ENCODE peak calls at places on chromosomes 5 and 9, in seven cellular contexts. One of them, this sample, is unnamed.

GRCh38 chr9:128203024-128203841 is at the start of gene DNM1:
- DNase-seq in colonic mucosa: peak; percentile 49
- DNase-seq in prostate gland: peak; percentile 18
- DNase-seq in aorta: peak; percentile 86
- DNase-seq in upper lobe of right lung: peak; percentile 83
- DNase-seq in right lobe of liver: peak; percentile 70
- DNase-seq in right cardiac atrium: peak; percentile 88
- DNase-seq in this sample: peak; percentile 65

GRCh38 chr9:104322581-104322980 is 181.5 kb upstream of the OR13F1 start:
- DNase-seq in colonic mucosa: no peak
- DNase-seq in prostate gland: peak; percentile 71
- DNase-seq in aorta: no peak
- DNase-seq in upper lobe of right lung: no peak
- DNase-seq in right lobe of liver: no peak
- DNase-seq in right cardiac atrium: no peak
- DNase-seq in this sample: no peak

GRCh38 chr5:82421119-82421518 is 143.0 kb upstream of the RPS23 start:
- DNase-seq in colonic mucosa: no peak
- DNase-seq in prostate gland: no peak
- DNase-seq in aorta: no peak
- DNase-seq in upper lobe of right lung: no peak
- DNase-seq in right lobe of liver: no peak
- DNase-seq in right cardiac atrium: no peak
- DNase-seq in this sample: no peak

GRCh38 chr9:120394058-120394669 is 185.8 kb downstream of the CDK5RAP2 start:
- DNase-seq in colonic mucosa: no peak
- DNase-seq in prostate gland: no peak
- DNase-seq in aorta: no peak
- DNase-seq in upper lobe of right lung: no peak
- DNase-seq in right lobe of liver: peak; percentile 71
- DNase-seq in right cardiac atrium: no peak
- DNase-seq in this sample: no peak

GRCh38 chr5:157167219-157167621 is 1.2 kb upstream of the GARIN3 start:
- DNase-seq in colonic mucosa: no peak
- DNase-seq in prostate gland: no peak
- DNase-seq in aorta: no peak
- DNase-seq in upper lobe of right lung: no peak
- DNase-seq in right lobe of liver: no peak
- DNase-seq in right cardiac atrium: no peak
- DNase-seq in this sample: no peak

GRCh38 chr5:107957023-107957422 is 286.3 kb upstream of the EFNA5 start:
- DNase-seq in colonic mucosa: no peak
- DNase-seq in prostate gland: no peak
- DNase-seq in aorta: no peak
- DNase-seq in upper lobe of right lung: no peak
- DNase-seq in right lobe of liver: no peak
- DNase-seq in right cardiac atrium: no peak
- DNase-seq in this sample: no peak

GRCh38 chr5:172114875-172115422 is 73.1 kb downstream of the STK10 start:
- DNase-seq in colonic mucosa: peak; percentile 49
- DNase-seq in prostate gland: no peak
- DNase-seq in aorta: no peak
- DNase-seq in upper lobe of right lung: peak; percentile 86
- DNase-seq in right lobe of liver: peak; percentile 77
- DNase-seq in right cardiac atrium: peak; percentile 84
- DNase-seq in this sample: peak; percentile 49

GRCh38 chr9:133187561-133188005 is 21.5 kb downstream of the OBP2B start:
- DNase-seq in colonic mucosa: no peak
- DNase-seq in prostate gland: no peak
- DNase-seq in aorta: peak; percentile 21
- DNase-seq in upper lobe of right lung: peak; percentile 61
- DNase-seq in right lobe of liver: no peak
- DNase-seq in right cardiac atrium: no peak
- DNase-seq in this sample: no peak

GRCh38 chr9:78029601-78030552 is 1.7 kb downstream of the GNAQ start:
- DNase-seq in colonic mucosa: peak; percentile 55
- DNase-seq in prostate gland: peak; percentile 19
- DNase-seq in aorta: peak; percentile 77
- DNase-seq in upper lobe of right lung: no peak
- DNase-seq in right lobe of liver: no peak
- DNase-seq in right cardiac atrium: no peak
- DNase-seq in this sample: no peak

GRCh38 chr9:128882677-128883590 is 1.0 kb downstream of the LRRC8A start:
- DNase-seq in colonic mucosa: no peak
- DNase-seq in prostate gland: no peak
- DNase-seq in aorta: peak; percentile 81
- DNase-seq in upper lobe of right lung: no peak
- DNase-seq in right lobe of liver: no peak
- DNase-seq in right cardiac atrium: peak; percentile 63
- DNase-seq in this sample: no peak

GRCh38 chr5:151037561-151038291 is 17.3 kb downstream of the GPX3 start:
- DNase-seq in colonic mucosa: no peak
- DNase-seq in prostate gland: no peak
- DNase-seq in aorta: peak; percentile 61
- DNase-seq in upper lobe of right lung: no peak
- DNase-seq in right lobe of liver: no peak
- DNase-seq in right cardiac atrium: peak; percentile 76
- DNase-seq in this sample: no peak

GRCh38 chr9:98323831-98324135 is 68.3 kb upstream of the TBC1D2 start:
- DNase-seq in colonic mucosa: no peak
- DNase-seq in prostate gland: no peak
- DNase-seq in aorta: no peak
- DNase-seq in upper lobe of right lung: no peak
- DNase-seq in right lobe of liver: no peak
- DNase-seq in right cardiac atrium: no peak
- DNase-seq in this sample: no peak

GRCh38 chr9:136763649-136764035 is 676 bp downstream of the LCN15 start:
- DNase-seq in colonic mucosa: no peak
- DNase-seq in prostate gland: no peak
- DNase-seq in aorta: peak; percentile 70
- DNase-seq in upper lobe of right lung: peak; percentile 64
- DNase-seq in right lobe of liver: peak; percentile 50
- DNase-seq in right cardiac atrium: no peak
- DNase-seq in this sample: no peak

GRCh38 chr5:137217599-137218200 is 281.4 kb downstream of the SPOCK1 start:
- DNase-seq in colonic mucosa: no peak
- DNase-seq in prostate gland: no peak
- DNase-seq in aorta: no peak
- DNase-seq in upper lobe of right lung: no peak
- DNase-seq in right lobe of liver: no peak
- DNase-seq in right cardiac atrium: no peak
- DNase-seq in this sample: no peak

GRCh38 chr5:161562446-161562845 is 15.9 kb upstream of the GABRB2 start:
- DNase-seq in colonic mucosa: no peak
- DNase-seq in prostate gland: no peak
- DNase-seq in aorta: no peak
- DNase-seq in upper lobe of right lung: no peak
- DNase-seq in right lobe of liver: no peak
- DNase-seq in right cardiac atrium: no peak
- DNase-seq in this sample: no peak

GRCh38 chr5:175494271-175495183 is 16.2 kb downstream of the SFXN1 start:
- DNase-seq in colonic mucosa: no peak
- DNase-seq in prostate gland: peak; percentile 58
- DNase-seq in aorta: no peak
- DNase-seq in upper lobe of right lung: no peak
- DNase-seq in right lobe of liver: no peak
- DNase-seq in right cardiac atrium: no peak
- DNase-seq in this sample: no peak

GRCh38 chr9:78325343-78325742 is 28.4 kb downstream of the PSAT1 start:
- DNase-seq in colonic mucosa: peak; percentile 40
- DNase-seq in prostate gland: peak; percentile 11
- DNase-seq in aorta: no peak
- DNase-seq in upper lobe of right lung: no peak
- DNase-seq in right lobe of liver: peak; percentile 59
- DNase-seq in right cardiac atrium: peak; percentile 68
- DNase-seq in this sample: no peak

GRCh38 chr9:97811534-97812246 is 41.3 kb upstream of the FOXE1 start:
- DNase-seq in colonic mucosa: no peak
- DNase-seq in prostate gland: no peak
- DNase-seq in aorta: no peak
- DNase-seq in upper lobe of right lung: no peak
- DNase-seq in right lobe of liver: no peak
- DNase-seq in right cardiac atrium: no peak
- DNase-seq in this sample: no peak

GRCh38 chr5:125412561-125413535 is 666.4 kb upstream of the ZNF608 start:
- DNase-seq in colonic mucosa: peak; percentile 80
- DNase-seq in prostate gland: peak; percentile 56
- DNase-seq in aorta: peak; percentile 79
- DNase-seq in upper lobe of right lung: peak; percentile 84
- DNase-seq in right lobe of liver: peak; percentile 56
- DNase-seq in right cardiac atrium: peak; percentile 89
- DNase-seq in this sample: no peak

GRCh38 chr9:89605181-89606048 is 603 bp downstream of the GADD45G start:
- DNase-seq in colonic mucosa: peak; percentile 68
- DNase-seq in prostate gland: peak; percentile 44
- DNase-seq in aorta: peak; percentile 89
- DNase-seq in upper lobe of right lung: peak; percentile 89
- DNase-seq in right lobe of liver: peak; percentile 76
- DNase-seq in right cardiac atrium: peak; percentile 88
- DNase-seq in this sample: peak; percentile 55

GRCh38 chr5:61178702-61179101 is 16.4 kb upstream of the SMIM15 start:
- DNase-seq in colonic mucosa: no peak
- DNase-seq in prostate gland: peak; percentile 18
- DNase-seq in aorta: no peak
- DNase-seq in upper lobe of right lung: no peak
- DNase-seq in right lobe of liver: no peak
- DNase-seq in right cardiac atrium: no peak
- DNase-seq in this sample: no peak

GRCh38 chr9:114446036-114446435 is 58.3 kb upstream of the AKNA start:
- DNase-seq in colonic mucosa: no peak
- DNase-seq in prostate gland: no peak
- DNase-seq in aorta: no peak
- DNase-seq in upper lobe of right lung: no peak
- DNase-seq in right lobe of liver: no peak
- DNase-seq in right cardiac atrium: no peak
- DNase-seq in this sample: no peak

GRCh38 chr9:34590376-34591090 is 1.0 kb upstream of the CNTFR start:
- DNase-seq in colonic mucosa: peak; percentile 65
- DNase-seq in prostate gland: no peak
- DNase-seq in aorta: peak; percentile 81
- DNase-seq in upper lobe of right lung: no peak
- DNase-seq in right lobe of liver: peak; percentile 72
- DNase-seq in right cardiac atrium: peak; percentile 88
- DNase-seq in this sample: peak; percentile 10

GRCh38 chr9:34588671-34589370 is 703 bp downstream of the CNTFR start:
- DNase-seq in colonic mucosa: no peak
- DNase-seq in prostate gland: no peak
- DNase-seq in aorta: no peak
- DNase-seq in upper lobe of right lung: no peak
- DNase-seq in right lobe of liver: peak; percentile 51
- DNase-seq in right cardiac atrium: peak; percentile 83
- DNase-seq in this sample: no peak

GRCh38 chr9:34591091-34591910 is 1.8 kb upstream of the CNTFR start:
- DNase-seq in colonic mucosa: peak; percentile 89
- DNase-seq in prostate gland: peak; percentile 84
- DNase-seq in aorta: peak; percentile 97
- DNase-seq in upper lobe of right lung: peak; percentile 92
- DNase-seq in right lobe of liver: peak; percentile 92
- DNase-seq in right cardiac atrium: peak; percentile 96
- DNase-seq in this sample: peak; percentile 63

GRCh38 chr9:34589371-34589655 is 211 bp downstream of the CNTFR start:
- DNase-seq in colonic mucosa: no peak
- DNase-seq in prostate gland: no peak
- DNase-seq in aorta: peak; percentile 79
- DNase-seq in upper lobe of right lung: no peak
- DNase-seq in right lobe of liver: peak; percentile 49
- DNase-seq in right cardiac atrium: no peak
- DNase-seq in this sample: no peak

GRCh38 chr9:34589656-34590375 is at the start of gene CNTFR:
- DNase-seq in colonic mucosa: peak; percentile 34
- DNase-seq in prostate gland: peak; percentile 48
- DNase-seq in aorta: peak; percentile 86
- DNase-seq in upper lobe of right lung: no peak
- DNase-seq in right lobe of liver: no peak
- DNase-seq in right cardiac atrium: peak; percentile 92
- DNase-seq in this sample: peak; percentile 13
- H3K27me3 ChIP-seq in colonic mucosa: peaks cover 60% of the 10 kb centered on the region
- H3K27me3 ChIP-seq in prostate gland: no peaks in the 10 kb centered on the region
- H3K27me3 ChIP-seq in aorta: no peaks in the 10 kb centered on the region
- H3K27me3 ChIP-seq in upper lobe of right lung: peaks cover 80% of the 10 kb centered on the region
- H3K27me3 ChIP-seq in right lobe of liver: no peaks in the 10 kb centered on the region
- H3K27me3 ChIP-seq in right cardiac atrium: no peaks in the 10 kb centered on the region
- H3K27me3 ChIP-seq in this sample: peaks cover 39% of the 10 kb centered on the region

GRCh38 chr5:141839015-141839513 is 39.1 kb downstream of the PCDH1 start:
- DNase-seq in colonic mucosa: no peak
- DNase-seq in prostate gland: no peak
- DNase-seq in aorta: no peak
- DNase-seq in upper lobe of right lung: no peak
- DNase-seq in right lobe of liver: no peak
- DNase-seq in right cardiac atrium: no peak
- DNase-seq in this sample: no peak
- H3K4me1 ChIP-seq in colonic mucosa: peaks cover 6% of the 10 kb centered on the region
- H3K4me1 ChIP-seq in prostate gland: peaks cover 7% of the 10 kb centered on the region
- H3K4me1 ChIP-seq in aorta: no peaks in the 10 kb centered on the region
- H3K4me1 ChIP-seq in upper lobe of right lung: peaks cover 53% of the 10 kb centered on the region
- H3K4me1 ChIP-seq in right lobe of liver: no peaks in the 10 kb centered on the region
- H3K4me1 ChIP-seq in right cardiac atrium: peaks cover 12% of the 10 kb centered on the region
- H3K4me1 ChIP-seq in this sample: peaks cover 3% of the 10 kb centered on the region

GRCh38 chr9:68963416-68963815 is 50.5 kb downstream of the PRKACG start:
- DNase-seq in colonic mucosa: no peak
- DNase-seq in prostate gland: no peak
- DNase-seq in aorta: no peak
- DNase-seq in upper lobe of right lung: no peak
- DNase-seq in right lobe of liver: no peak
- DNase-seq in right cardiac atrium: no peak
- DNase-seq in this sample: no peak

GRCh38 chr9:68964765-68965164 is 49.1 kb downstream of the PRKACG start:
- DNase-seq in colonic mucosa: no peak
- DNase-seq in prostate gland: no peak
- DNase-seq in aorta: no peak
- DNase-seq in upper lobe of right lung: no peak
- DNase-seq in right lobe of liver: no peak
- DNase-seq in right cardiac atrium: no peak
- DNase-seq in this sample: no peak

GRCh38 chr9:68961587-68961986 is 52.3 kb downstream of the PRKACG start:
- DNase-seq in colonic mucosa: no peak
- DNase-seq in prostate gland: no peak
- DNase-seq in aorta: no peak
- DNase-seq in upper lobe of right lung: no peak
- DNase-seq in right lobe of liver: no peak
- DNase-seq in right cardiac atrium: no peak
- DNase-seq in this sample: no peak

GRCh38 chr9:68966496-68966944 is 47.4 kb downstream of the PRKACG start:
- DNase-seq in colonic mucosa: no peak
- DNase-seq in prostate gland: no peak
- DNase-seq in aorta: no peak
- DNase-seq in upper lobe of right lung: no peak
- DNase-seq in right lobe of liver: no peak
- DNase-seq in right cardiac atrium: no peak
- DNase-seq in this sample: no peak

GRCh38 chr9:68964102-68964541 is 49.8 kb downstream of the PRKACG start:
- DNase-seq in colonic mucosa: peak; percentile 40
- DNase-seq in prostate gland: no peak
- DNase-seq in aorta: no peak
- DNase-seq in upper lobe of right lung: no peak
- DNase-seq in right lobe of liver: no peak
- DNase-seq in right cardiac atrium: no peak
- DNase-seq in this sample: no peak
- H3K27me3 ChIP-seq in colonic mucosa: no peaks in the 10 kb centered on the region
- H3K27me3 ChIP-seq in prostate gland: no peaks in the 10 kb centered on the region
- H3K27me3 ChIP-seq in aorta: no peaks in the 10 kb centered on the region
- H3K27me3 ChIP-seq in upper lobe of right lung: no peaks in the 10 kb centered on the region
- H3K27me3 ChIP-seq in right lobe of liver: no peaks in the 10 kb centered on the region
- H3K27me3 ChIP-seq in right cardiac atrium: no peaks in the 10 kb centered on the region
- H3K27me3 ChIP-seq in this sample: no peaks in the 10 kb centered on the region

GRCh38 chr9:93467462-93467861 is 14.1 kb upstream of the FAM120AOS start:
- DNase-seq in colonic mucosa: peak; percentile 84
- DNase-seq in prostate gland: no peak
- DNase-seq in aorta: no peak
- DNase-seq in upper lobe of right lung: no peak
- DNase-seq in right lobe of liver: no peak
- DNase-seq in right cardiac atrium: no peak
- DNase-seq in this sample: no peak
- H3K4me1 ChIP-seq in colonic mucosa: peaks cover 24% of the 10 kb centered on the region
- H3K4me1 ChIP-seq in prostate gland: no peaks in the 10 kb centered on the region
- H3K4me1 ChIP-seq in aorta: no peaks in the 10 kb centered on the region
- H3K4me1 ChIP-seq in upper lobe of right lung: peaks cover 72% of the 10 kb centered on the region
- H3K4me1 ChIP-seq in right lobe of liver: peaks cover 3% of the 10 kb centered on the region
- H3K4me1 ChIP-seq in right cardiac atrium: peaks cover 17% of the 10 kb centered on the region
- H3K4me1 ChIP-seq in this sample: peaks cover 64% of the 10 kb centered on the region

This sample was measured in CD4-positive, CD25-positive, alpha-beta regulatory T cell.